ENCODE peak calls at places on chromosomes 6 and 20, in nine cellular contexts. K, H, D, X, P, W, J, C and N are unnamed samples.

GRCh38 chr6:26576929-26577719 is 19.6 kb upstream of the ABT1 start:
- DNase-seq in X (no peak), C (peak), D (peak), K (no peak), P (peak), H (peak), W (peak), J (no peak), N (no peak)

GRCh38 chr6:42367353-42368011 is 84.2 kb downstream of the TRERF1 start:
- DNase-seq in X (no peak), W (peak), J (peak), P (no peak), K (peak), C (no peak), D (peak), H (no peak), N (peak)

GRCh38 chr6:43807228-43808061 is 37.4 kb downstream of the VEGFA start:
- DNase-seq in K (no peak), W (no peak), J (no peak), H (no peak), D (no peak), P (no peak), C (no peak), X (no peak), N (no peak)

GRCh38 chr6:106159531-106159940 is 73.4 kb downstream of the PRDM1 start:
- DNase-seq in P (peak), W (no peak), K (peak), H (no peak), C (peak), J (no peak), D (peak), X (no peak), N (no peak)

GRCh38 chr20:20079102-20079784 is 26.9 kb downstream of the CFAP61 start:
- DNase-seq in J (no peak), C (peak), K (no peak), H (no peak), P (no peak), X (no peak), W (no peak), D (no peak), N (no peak)

GRCh38 chr6:39451831-39452230 is 129.3 kb upstream of the KCNK16 start:
- DNase-seq in J (no peak), D (peak), C (peak), X (no peak), H (no peak), W (no peak), K (no peak), P (peak), N (no peak)

GRCh38 chr6:7153807-7154206 is 46.0 kb downstream of the RREB1 start:
- DNase-seq in D (no peak), H (no peak), P (no peak), W (no peak), J (no peak), X (no peak), K (no peak), C (no peak), N (no peak)

GRCh38 chr6:16737926-16738325 is 23.3 kb downstream of the ATXN1 start:
- DNase-seq in H (no peak), D (no peak), K (no peak), J (no peak), W (no peak), X (no peak), P (no peak), C (no peak), N (no peak)

GRCh38 chr20:53748821-53749402 is 155.3 kb upstream of the ZNF217 start:
- DNase-seq in C (peak), K (no peak), D (peak), P (peak), X (no peak), J (no peak), W (peak), H (no peak), N (no peak)

GRCh38 chr20:6857929-6858328 is 90.4 kb downstream of the BMP2 start:
- DNase-seq in X (no peak), D (no peak), H (no peak), J (no peak), W (no peak), C (no peak), K (no peak), P (no peak), N (no peak)